ENCODE peak calls at places on chromosome 15, in ten cellular contexts. One of them, this sample, is unnamed.

GRCh38 chr15:82922737-82923136 is 29.8 kb downstream of the HOMER2 start:
- DNase-seq in CD8-positive, alpha-beta memory T cell: no peak
- DNase-seq in WTC11: no peak
- DNase-seq in mucosa of descending colon: no peak
- DNase-seq in cardiac muscle cell: no peak
- DNase-seq in fibroblast of the conjunctiva: no peak
- DNase-seq in lower lobe of right lung: no peak
- DNase-seq in KG1: no peak
- DNase-seq in amniotic epithelial cell: no peak
- DNase-seq in SJSA1: no peak
- DNase-seq in this sample: no peak

GRCh38 chr15:90067181-90067952 is 34.9 kb downstream of the IDH2 start:
- DNase-seq in amniotic epithelial cell: no peak
- DNase-seq in cardiac muscle cell: no peak
- DNase-seq in lower lobe of right lung: no peak
- DNase-seq in KG1: no peak
- DNase-seq in mucosa of descending colon: peak; percentile 38
- DNase-seq in SJSA1: no peak
- DNase-seq in WTC11: no peak
- DNase-seq in fibroblast of the conjunctiva: no peak
- DNase-seq in CD8-positive, alpha-beta memory T cell: no peak
- DNase-seq in this sample: no peak

GRCh38 chr15:48702569-48703239 is 57.2 kb upstream of the FBN1 start:
- DNase-seq in fibroblast of the conjunctiva: no peak
- DNase-seq in SJSA1: no peak
- DNase-seq in mucosa of descending colon: no peak
- DNase-seq in amniotic epithelial cell: no peak
- DNase-seq in WTC11: no peak
- DNase-seq in lower lobe of right lung: no peak
- DNase-seq in KG1: no peak
- DNase-seq in CD8-positive, alpha-beta memory T cell: no peak
- DNase-seq in cardiac muscle cell: no peak
- DNase-seq in this sample: no peak

GRCh38 chr15:85955501-85956391 is 123.9 kb upstream of the AGBL1 start:
- DNase-seq in mucosa of descending colon: no peak
- DNase-seq in SJSA1: no peak
- DNase-seq in KG1: no peak
- DNase-seq in WTC11: no peak
- DNase-seq in CD8-positive, alpha-beta memory T cell: no peak
- DNase-seq in cardiac muscle cell: no peak
- DNase-seq in lower lobe of right lung: no peak
- DNase-seq in fibroblast of the conjunctiva: no peak
- DNase-seq in amniotic epithelial cell: no peak
- DNase-seq in this sample: no peak

GRCh38 chr15:92115834-92116233 is 262.3 kb downstream of the SLCO3A1 start:
- DNase-seq in lower lobe of right lung: no peak
- DNase-seq in mucosa of descending colon: no peak
- DNase-seq in amniotic epithelial cell: no peak
- DNase-seq in fibroblast of the conjunctiva: no peak
- DNase-seq in SJSA1: no peak
- DNase-seq in WTC11: no peak
- DNase-seq in KG1: no peak
- DNase-seq in cardiac muscle cell: no peak
- DNase-seq in CD8-positive, alpha-beta memory T cell: no peak
- DNase-seq in this sample: no peak

GRCh38 chr15:101684384-101684783 is 32.2 kb upstream of the TM2D3 start:
- DNase-seq in fibroblast of the conjunctiva: no peak
- DNase-seq in lower lobe of right lung: no peak
- DNase-seq in WTC11: no peak
- DNase-seq in SJSA1: peak; percentile 82
- DNase-seq in CD8-positive, alpha-beta memory T cell: no peak
- DNase-seq in amniotic epithelial cell: peak; percentile 94
- DNase-seq in KG1: no peak
- DNase-seq in cardiac muscle cell: peak; percentile 71
- DNase-seq in mucosa of descending colon: no peak
- DNase-seq in this sample: no peak

GRCh38 chr15:90412356-90413194 is 24.5 kb downstream of the IQGAP1 start:
- DNase-seq in WTC11: no peak
- DNase-seq in cardiac muscle cell: peak; percentile 29
- DNase-seq in KG1: peak; percentile 8
- DNase-seq in lower lobe of right lung: peak; percentile 63
- DNase-seq in SJSA1: peak; percentile 65
- DNase-seq in CD8-positive, alpha-beta memory T cell: no peak
- DNase-seq in amniotic epithelial cell: peak; percentile 87
- DNase-seq in fibroblast of the conjunctiva: peak; percentile 23
- DNase-seq in mucosa of descending colon: no peak
- DNase-seq in this sample: no peak

GRCh38 chr15:60573936-60574335 is 95.0 kb upstream of the ICE2 start:
- DNase-seq in cardiac muscle cell: no peak
- DNase-seq in CD8-positive, alpha-beta memory T cell: peak; percentile 57
- DNase-seq in WTC11: no peak
- DNase-seq in lower lobe of right lung: no peak
- DNase-seq in KG1: no peak
- DNase-seq in SJSA1: no peak
- DNase-seq in mucosa of descending colon: no peak
- DNase-seq in fibroblast of the conjunctiva: no peak
- DNase-seq in amniotic epithelial cell: no peak
- DNase-seq in this sample: no peak

GRCh38 chr15:42001236-42001635 is 19.6 kb downstream of the PLA2G4E start:
- DNase-seq in WTC11: no peak
- DNase-seq in fibroblast of the conjunctiva: no peak
- DNase-seq in SJSA1: no peak
- DNase-seq in cardiac muscle cell: no peak
- DNase-seq in lower lobe of right lung: no peak
- DNase-seq in mucosa of descending colon: no peak
- DNase-seq in amniotic epithelial cell: no peak
- DNase-seq in CD8-positive, alpha-beta memory T cell: no peak
- DNase-seq in KG1: no peak
- DNase-seq in this sample: no peak

GRCh38 chr15:86106306-86106705 is 26.6 kb downstream of the AGBL1 start:
- DNase-seq in mucosa of descending colon: no peak
- DNase-seq in cardiac muscle cell: no peak
- DNase-seq in amniotic epithelial cell: no peak
- DNase-seq in lower lobe of right lung: no peak
- DNase-seq in fibroblast of the conjunctiva: no peak
- DNase-seq in KG1: no peak
- DNase-seq in WTC11: no peak
- DNase-seq in CD8-positive, alpha-beta memory T cell: no peak
- DNase-seq in SJSA1: no peak
- DNase-seq in this sample: no peak

GRCh38 chr15:39213385-39213840 is 367.5 kb upstream of the THBS1 start:
- DNase-seq in lower lobe of right lung: peak; percentile 57
- DNase-seq in WTC11: peak; percentile 89
- DNase-seq in amniotic epithelial cell: peak; percentile 83
- DNase-seq in mucosa of descending colon: no peak
- DNase-seq in fibroblast of the conjunctiva: no peak
- DNase-seq in KG1: no peak
- DNase-seq in SJSA1: peak; percentile 96
- DNase-seq in CD8-positive, alpha-beta memory T cell: no peak
- DNase-seq in cardiac muscle cell: peak; percentile 94
- DNase-seq in this sample: peak; percentile 76

GRCh38 chr15:82838096-82838735 is 28.8 kb downstream of the WHAMM start:
- DNase-seq in fibroblast of the conjunctiva: no peak
- DNase-seq in amniotic epithelial cell: no peak
- DNase-seq in WTC11: no peak
- DNase-seq in cardiac muscle cell: no peak
- DNase-seq in SJSA1: no peak
- DNase-seq in KG1: no peak
- DNase-seq in mucosa of descending colon: no peak
- DNase-seq in lower lobe of right lung: no peak
- DNase-seq in CD8-positive, alpha-beta memory T cell: no peak
- DNase-seq in this sample: no peak

GRCh38 chr15:29089731-29090616 is 179.6 kb downstream of the NSMCE3 start:
- DNase-seq in KG1: no peak
- DNase-seq in CD8-positive, alpha-beta memory T cell: peak; percentile 39
- DNase-seq in cardiac muscle cell: no peak
- DNase-seq in mucosa of descending colon: no peak
- DNase-seq in WTC11: no peak
- DNase-seq in lower lobe of right lung: no peak
- DNase-seq in fibroblast of the conjunctiva: no peak
- DNase-seq in SJSA1: no peak
- DNase-seq in amniotic epithelial cell: peak; percentile 3
- DNase-seq in this sample: no peak

GRCh38 chr15:101455291-101455916 is 34.1 kb downstream of the PCSK6 start:
- DNase-seq in lower lobe of right lung: no peak
- DNase-seq in fibroblast of the conjunctiva: no peak
- DNase-seq in SJSA1: no peak
- DNase-seq in KG1: no peak
- DNase-seq in cardiac muscle cell: no peak
- DNase-seq in mucosa of descending colon: no peak
- DNase-seq in WTC11: no peak
- DNase-seq in CD8-positive, alpha-beta memory T cell: no peak
- DNase-seq in amniotic epithelial cell: no peak
- DNase-seq in this sample: no peak

GRCh38 chr15:69011641-69012040 is 2.9 kb upstream of the NOX5 start:
- DNase-seq in CD8-positive, alpha-beta memory T cell: no peak
- DNase-seq in amniotic epithelial cell: no peak
- DNase-seq in WTC11: no peak
- DNase-seq in lower lobe of right lung: no peak
- DNase-seq in cardiac muscle cell: no peak
- DNase-seq in fibroblast of the conjunctiva: no peak
- DNase-seq in SJSA1: no peak
- DNase-seq in mucosa of descending colon: no peak
- DNase-seq in KG1: no peak
- DNase-seq in this sample: no peak

GRCh38 chr15:92429378-92430066 is 35.8 kb downstream of the ST8SIA2 start:
- DNase-seq in lower lobe of right lung: no peak
- DNase-seq in KG1: no peak
- DNase-seq in SJSA1: peak; percentile 75
- DNase-seq in mucosa of descending colon: no peak
- DNase-seq in fibroblast of the conjunctiva: peak; percentile 16
- DNase-seq in amniotic epithelial cell: peak; percentile 6
- DNase-seq in CD8-positive, alpha-beta memory T cell: no peak
- DNase-seq in WTC11: peak; percentile 50
- DNase-seq in cardiac muscle cell: no peak
- DNase-seq in this sample: peak; percentile 4

GRCh38 chr15:99477745-99478525 is 87.8 kb upstream of the MEF2A start:
- DNase-seq in fibroblast of the conjunctiva: no peak
- DNase-seq in CD8-positive, alpha-beta memory T cell: no peak
- DNase-seq in amniotic epithelial cell: no peak
- DNase-seq in WTC11: no peak
- DNase-seq in mucosa of descending colon: no peak
- DNase-seq in KG1: peak; percentile 33
- DNase-seq in SJSA1: peak; percentile 32
- DNase-seq in cardiac muscle cell: no peak
- DNase-seq in lower lobe of right lung: no peak
- DNase-seq in this sample: no peak

GRCh38 chr15:91586542-91586941 is 267.0 kb upstream of the SLCO3A1 start:
- DNase-seq in lower lobe of right lung: no peak
- DNase-seq in KG1: no peak
- DNase-seq in WTC11: no peak
- DNase-seq in fibroblast of the conjunctiva: no peak
- DNase-seq in mucosa of descending colon: no peak
- DNase-seq in CD8-positive, alpha-beta memory T cell: no peak
- DNase-seq in amniotic epithelial cell: no peak
- DNase-seq in SJSA1: no peak
- DNase-seq in cardiac muscle cell: no peak
- DNase-seq in this sample: no peak

GRCh38 chr15:28075482-28076029 is 23.6 kb downstream of the OCA2 start:
- DNase-seq in WTC11: no peak
- DNase-seq in KG1: no peak
- DNase-seq in SJSA1: no peak
- DNase-seq in fibroblast of the conjunctiva: no peak
- DNase-seq in CD8-positive, alpha-beta memory T cell: no peak
- DNase-seq in amniotic epithelial cell: no peak
- DNase-seq in lower lobe of right lung: no peak
- DNase-seq in mucosa of descending colon: no peak
- DNase-seq in cardiac muscle cell: no peak
- DNase-seq in this sample: no peak

GRCh38 chr15:91407237-91407889 is 307.3 kb downstream of the SV2B start:
- DNase-seq in fibroblast of the conjunctiva: no peak
- DNase-seq in cardiac muscle cell: no peak
- DNase-seq in CD8-positive, alpha-beta memory T cell: peak; percentile 16
- DNase-seq in amniotic epithelial cell: no peak
- DNase-seq in SJSA1: no peak
- DNase-seq in mucosa of descending colon: no peak
- DNase-seq in KG1: no peak
- DNase-seq in lower lobe of right lung: no peak
- DNase-seq in WTC11: no peak
- DNase-seq in this sample: no peak

GRCh38 chr15:52518972-52519371 is 9.7 kb downstream of the MYO5A start:
- DNase-seq in KG1: no peak
- DNase-seq in WTC11: no peak
- DNase-seq in SJSA1: no peak
- DNase-seq in lower lobe of right lung: no peak
- DNase-seq in fibroblast of the conjunctiva: no peak
- DNase-seq in cardiac muscle cell: no peak
- DNase-seq in amniotic epithelial cell: no peak
- DNase-seq in CD8-positive, alpha-beta memory T cell: no peak
- DNase-seq in mucosa of descending colon: no peak
- DNase-seq in this sample: no peak

GRCh38 chr15:68500363-68501317 is 68.7 kb upstream of the ITGA11 start:
- DNase-seq in amniotic epithelial cell: no peak
- DNase-seq in SJSA1: no peak
- DNase-seq in fibroblast of the conjunctiva: no peak
- DNase-seq in WTC11: no peak
- DNase-seq in KG1: no peak
- DNase-seq in lower lobe of right lung: no peak
- DNase-seq in cardiac muscle cell: no peak
- DNase-seq in mucosa of descending colon: no peak
- DNase-seq in CD8-positive, alpha-beta memory T cell: no peak
- DNase-seq in this sample: no peak

GRCh38 chr15:67603063-67603462 is 60.6 kb downstream of the MAP2K5 start:
- DNase-seq in mucosa of descending colon: no peak
- DNase-seq in amniotic epithelial cell: no peak
- DNase-seq in CD8-positive, alpha-beta memory T cell: no peak
- DNase-seq in cardiac muscle cell: no peak
- DNase-seq in WTC11: no peak
- DNase-seq in SJSA1: no peak
- DNase-seq in lower lobe of right lung: no peak
- DNase-seq in fibroblast of the conjunctiva: no peak
- DNase-seq in KG1: no peak
- DNase-seq in this sample: no peak

GRCh38 chr15:94671845-94672524 is 440.6 kb downstream of the MCTP2 start:
- DNase-seq in KG1: no peak
- DNase-seq in SJSA1: no peak
- DNase-seq in cardiac muscle cell: peak; percentile 61
- DNase-seq in WTC11: peak; percentile 32
- DNase-seq in lower lobe of right lung: no peak
- DNase-seq in mucosa of descending colon: no peak
- DNase-seq in CD8-positive, alpha-beta memory T cell: no peak
- DNase-seq in amniotic epithelial cell: no peak
- DNase-seq in fibroblast of the conjunctiva: peak; percentile 14
- DNase-seq in this sample: no peak

GRCh38 chr15:84785053-84785452 is 32.1 kb upstream of the ALPK3 start:
- DNase-seq in KG1: no peak
- DNase-seq in WTC11: no peak
- DNase-seq in CD8-positive, alpha-beta memory T cell: no peak
- DNase-seq in fibroblast of the conjunctiva: no peak
- DNase-seq in SJSA1: peak; percentile 24
- DNase-seq in mucosa of descending colon: no peak
- DNase-seq in amniotic epithelial cell: no peak
- DNase-seq in cardiac muscle cell: no peak
- DNase-seq in lower lobe of right lung: no peak
- DNase-seq in this sample: no peak

GRCh38 chr15:34358367-34358766 is 8.6 kb downstream of the LPCAT4 start:
- DNase-seq in mucosa of descending colon: no peak
- DNase-seq in amniotic epithelial cell: no peak
- DNase-seq in WTC11: no peak
- DNase-seq in cardiac muscle cell: no peak
- DNase-seq in CD8-positive, alpha-beta memory T cell: no peak
- DNase-seq in KG1: no peak
- DNase-seq in lower lobe of right lung: no peak
- DNase-seq in fibroblast of the conjunctiva: no peak
- DNase-seq in SJSA1: no peak
- DNase-seq in this sample: no peak

GRCh38 chr15:45729146-45729545 is 94.3 kb downstream of the SQOR start:
- DNase-seq in KG1: no peak
- DNase-seq in lower lobe of right lung: no peak
- DNase-seq in WTC11: no peak
- DNase-seq in fibroblast of the conjunctiva: no peak
- DNase-seq in amniotic epithelial cell: peak; percentile 36
- DNase-seq in cardiac muscle cell: no peak
- DNase-seq in mucosa of descending colon: no peak
- DNase-seq in SJSA1: no peak
- DNase-seq in CD8-positive, alpha-beta memory T cell: no peak
- DNase-seq in this sample: no peak

GRCh38 chr15:28992996-28993719 is 107.4 kb downstream of the APBA2 start:
- DNase-seq in CD8-positive, alpha-beta memory T cell: no peak
- DNase-seq in KG1: no peak
- DNase-seq in amniotic epithelial cell: no peak
- DNase-seq in mucosa of descending colon: no peak
- DNase-seq in SJSA1: no peak
- DNase-seq in fibroblast of the conjunctiva: no peak
- DNase-seq in cardiac muscle cell: peak; percentile 71
- DNase-seq in lower lobe of right lung: no peak
- DNase-seq in WTC11: no peak
- DNase-seq in this sample: no peak

This sample was measured in amniotic stem cell.